ENCODE peak calls at places on chromosomes 1 and 21, in four cellular contexts. One of them, this sample, is unnamed.

GRCh38 chr1:168390261-168390660 is 109.6 kb downstream of the TBX19 start:
- DNase-seq in ovary: no peak
- DNase-seq in epithelial cell of esophagus: peak; percentile 38
- DNase-seq in sigmoid colon: no peak
- DNase-seq in this sample: no peak

GRCh38 chr1:172134087-172134731 is 286.3 kb upstream of the C1orf105 start:
- DNase-seq in ovary: no peak
- DNase-seq in epithelial cell of esophagus: peak; percentile 63
- DNase-seq in sigmoid colon: no peak
- DNase-seq in this sample: no peak

GRCh38 chr1:37323486-37324377 is 150.6 kb upstream of the ZC3H12A start:
- DNase-seq in ovary: no peak
- DNase-seq in epithelial cell of esophagus: peak; percentile 16
- DNase-seq in sigmoid colon: no peak
- DNase-seq in this sample: no peak

GRCh38 chr1:60921175-60921574 is 161.2 kb upstream of the NFIA start:
- DNase-seq in ovary: no peak
- DNase-seq in epithelial cell of esophagus: no peak
- DNase-seq in sigmoid colon: no peak
- DNase-seq in this sample: no peak

GRCh38 chr1:168256164-168256563 is 24.5 kb upstream of the TBX19 start:
- DNase-seq in ovary: no peak
- DNase-seq in epithelial cell of esophagus: no peak
- DNase-seq in sigmoid colon: no peak
- DNase-seq in this sample: no peak

GRCh38 chr1:17276568-17276967 is 27.7 kb downstream of the PADI3 start:
- DNase-seq in ovary: no peak
- DNase-seq in epithelial cell of esophagus: peak; percentile 91
- DNase-seq in sigmoid colon: no peak
- DNase-seq in this sample: peak; percentile 64

GRCh38 chr1:233304489-233305102 is 9.1 kb upstream of the PCNX2 start:
- DNase-seq in ovary: no peak
- DNase-seq in epithelial cell of esophagus: peak; percentile 40
- DNase-seq in sigmoid colon: no peak
- DNase-seq in this sample: no peak

GRCh38 chr1:216820345-216820744 is 97.1 kb upstream of the ESRRG start:
- DNase-seq in ovary: no peak
- DNase-seq in epithelial cell of esophagus: no peak
- DNase-seq in sigmoid colon: no peak
- DNase-seq in this sample: no peak

GRCh38 chr1:229557214-229557850 is 1.2 kb downstream of the ABCB10 start:
- DNase-seq in ovary: no peak
- DNase-seq in epithelial cell of esophagus: peak; percentile 22
- DNase-seq in sigmoid colon: no peak
- DNase-seq in this sample: no peak

GRCh38 chr1:33275706-33276572 is 19.6 kb downstream of the ZNF362 start:
- DNase-seq in ovary: no peak
- DNase-seq in epithelial cell of esophagus: no peak
- DNase-seq in sigmoid colon: peak; percentile 56
- DNase-seq in this sample: peak; percentile 51

GRCh38 chr1:214552174-214552608 is 789 bp upstream of the PTPN14 start:
- DNase-seq in ovary: peak; percentile 58
- DNase-seq in epithelial cell of esophagus: peak; percentile 95
- DNase-seq in sigmoid colon: peak; percentile 72
- DNase-seq in this sample: peak; percentile 82

GRCh38 chr21:15444118-15444960 is 285.4 kb upstream of the USP25 start:
- DNase-seq in ovary: no peak
- DNase-seq in epithelial cell of esophagus: no peak
- DNase-seq in sigmoid colon: no peak
- DNase-seq in this sample: no peak

GRCh38 chr1:69076631-69077030 is 491.1 kb upstream of the LRRC7 start:
- DNase-seq in ovary: no peak
- DNase-seq in epithelial cell of esophagus: no peak
- DNase-seq in sigmoid colon: no peak
- DNase-seq in this sample: no peak

GRCh38 chr1:62720946-62721554 is 32.9 kb upstream of the DOCK7 start:
- DNase-seq in ovary: no peak
- DNase-seq in epithelial cell of esophagus: peak; percentile 6
- DNase-seq in sigmoid colon: no peak
- DNase-seq in this sample: no peak

GRCh38 chr1:206608108-206608698 is 4.1 kb downstream of the EIF2D start:
- DNase-seq in ovary: no peak
- DNase-seq in epithelial cell of esophagus: peak; percentile 63
- DNase-seq in sigmoid colon: no peak
- DNase-seq in this sample: no peak

GRCh38 chr1:200907611-200908097 is 13.0 kb downstream of the INAVA start:
- DNase-seq in ovary: no peak
- DNase-seq in epithelial cell of esophagus: peak; percentile 78
- DNase-seq in sigmoid colon: peak; percentile 32
- DNase-seq in this sample: no peak

GRCh38 chr1:154969741-154970452 is 650 bp downstream of the SHC1 start:
- DNase-seq in ovary: peak; percentile 63
- DNase-seq in epithelial cell of esophagus: no peak
- DNase-seq in sigmoid colon: no peak
- DNase-seq in this sample: no peak

GRCh38 chr1:197269053-197269452 is 1.0 kb downstream of the CRB1 start:
- DNase-seq in ovary: no peak
- DNase-seq in epithelial cell of esophagus: no peak
- DNase-seq in sigmoid colon: no peak
- DNase-seq in this sample: no peak

GRCh38 chr1:58979677-58980076 is 195.8 kb upstream of the JUN start:
- DNase-seq in ovary: no peak
- DNase-seq in epithelial cell of esophagus: no peak
- DNase-seq in sigmoid colon: no peak
- DNase-seq in this sample: no peak

GRCh38 chr1:117735045-117735992 is 129.5 kb downstream of the TENT5C start:
- DNase-seq in ovary: peak; percentile 43
- DNase-seq in epithelial cell of esophagus: peak; percentile 46
- DNase-seq in sigmoid colon: no peak
- DNase-seq in this sample: no peak

GRCh38 chr1:34781071-34781843 is at the start of gene GJB3:
- DNase-seq in ovary: no peak
- DNase-seq in epithelial cell of esophagus: peak; percentile 77
- DNase-seq in sigmoid colon: peak; percentile 50
- DNase-seq in this sample: peak; percentile 72

GRCh38 chr1:38026592-38027200 is 14.2 kb downstream of the UTP11 start:
- DNase-seq in ovary: no peak
- DNase-seq in epithelial cell of esophagus: peak; percentile 84
- DNase-seq in sigmoid colon: no peak
- DNase-seq in this sample: peak; percentile 88

GRCh38 chr1:211484738-211485479 is 7.1 kb downstream of the RD3 start:
- DNase-seq in ovary: no peak
- DNase-seq in epithelial cell of esophagus: no peak
- DNase-seq in sigmoid colon: no peak
- DNase-seq in this sample: no peak

GRCh38 chr21:44513389-44514217 is 26.4 kb downstream of the KRTAP10-1 start:
- DNase-seq in ovary: no peak
- DNase-seq in epithelial cell of esophagus: no peak
- DNase-seq in sigmoid colon: no peak
- DNase-seq in this sample: no peak

GRCh38 chr1:194043984-194044755 is 857.8 kb upstream of the B3GALT2 start:
- DNase-seq in ovary: no peak
- DNase-seq in epithelial cell of esophagus: peak; percentile 54
- DNase-seq in sigmoid colon: no peak
- DNase-seq in this sample: no peak

GRCh38 chr1:99481391-99481996 is 164.4 kb upstream of the PALMD start:
- DNase-seq in ovary: peak; percentile 34
- DNase-seq in epithelial cell of esophagus: peak; percentile 71
- DNase-seq in sigmoid colon: no peak
- DNase-seq in this sample: no peak

GRCh38 chr1:214076341-214077035 is 88.7 kb downstream of the PROX1 start:
- DNase-seq in ovary: no peak
- DNase-seq in epithelial cell of esophagus: no peak
- DNase-seq in sigmoid colon: no peak
- DNase-seq in this sample: no peak

GRCh38 chr1:176567190-176567794 is 104.3 kb downstream of the PAPPA2 start:
- DNase-seq in ovary: no peak
- DNase-seq in epithelial cell of esophagus: peak; percentile 52
- DNase-seq in sigmoid colon: no peak
- DNase-seq in this sample: no peak

GRCh38 chr1:160644399-160644798 is 2.4 kb downstream of the SLAMF1 start:
- DNase-seq in ovary: no peak
- DNase-seq in epithelial cell of esophagus: no peak
- DNase-seq in sigmoid colon: no peak
- DNase-seq in this sample: no peak
- H3K4me3 ChIP-seq in ovary: no peak overlapping the region
- H3K4me3 ChIP-seq in epithelial cell of esophagus: no peak overlapping the region
- H3K4me3 ChIP-seq in sigmoid colon: no peak overlapping the region
- H3K4me3 ChIP-seq in this sample: peak overlapping the region; percentile 21

DNA sequence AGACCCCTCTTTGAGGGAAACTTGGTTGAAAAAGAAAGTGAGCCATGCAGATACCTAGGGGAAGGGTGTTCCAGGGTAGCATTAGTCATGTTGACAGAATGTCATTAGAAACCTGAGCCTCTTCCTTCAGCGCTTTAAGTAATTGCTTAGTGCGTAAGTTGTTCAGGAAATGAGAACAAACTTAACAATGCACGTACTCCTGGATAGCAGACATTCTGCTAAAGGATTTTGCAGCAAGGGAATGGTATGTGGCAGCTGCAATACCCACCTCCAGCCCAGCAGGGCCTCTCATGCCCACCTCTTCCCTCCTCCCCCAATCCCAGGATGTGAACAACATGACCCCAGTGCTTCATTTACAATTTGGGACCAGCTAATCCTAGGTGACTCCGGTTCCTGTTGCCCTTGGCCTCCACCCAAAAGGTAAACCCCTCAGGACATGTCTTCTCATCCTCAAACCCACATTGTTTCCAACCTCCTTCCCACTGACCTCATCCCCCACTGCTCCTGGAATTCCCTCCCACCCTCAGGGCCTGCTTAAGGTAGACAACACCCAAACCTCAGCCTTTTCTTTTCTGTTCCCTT is 98.0 kb upstream of the BCAR3 start:
- DNase-seq in ovary: no peak
- DNase-seq in epithelial cell of esophagus: peak; percentile 98
- DNase-seq in sigmoid colon: no peak
- DNase-seq in this sample: no peak
- TF ChIP-seq CTCF in ovary: no peak
- TF ChIP-seq CTCF in epithelial cell of esophagus: peak; percentile 36
- TF ChIP-seq CTCF in sigmoid colon: no peak
- TF ChIP-seq CTCF in this sample: no peak

GRCh38 chr1:116449578-116449977 is 76.5 kb downstream of the ATP1A1 start:
- DNase-seq in ovary: no peak
- DNase-seq in epithelial cell of esophagus: no peak
- DNase-seq in sigmoid colon: no peak
- DNase-seq in this sample: no peak
- H3K4me3 ChIP-seq in ovary: no peak overlapping the region
- H3K4me3 ChIP-seq in epithelial cell of esophagus: no peak overlapping the region
- H3K4me3 ChIP-seq in sigmoid colon: no peak overlapping the region
- H3K4me3 ChIP-seq in this sample: no peak overlapping the region

GRCh38 chr1:218591966-218592365 is 246.8 kb downstream of the TGFB2 start:
- DNase-seq in ovary: no peak
- DNase-seq in epithelial cell of esophagus: no peak
- DNase-seq in sigmoid colon: no peak
- DNase-seq in this sample: no peak
- TF ChIP-seq CTCF in ovary: no peak
- TF ChIP-seq CTCF in epithelial cell of esophagus: no peak
- TF ChIP-seq CTCF in sigmoid colon: no peak
- TF ChIP-seq CTCF in this sample: no peak

DNA sequence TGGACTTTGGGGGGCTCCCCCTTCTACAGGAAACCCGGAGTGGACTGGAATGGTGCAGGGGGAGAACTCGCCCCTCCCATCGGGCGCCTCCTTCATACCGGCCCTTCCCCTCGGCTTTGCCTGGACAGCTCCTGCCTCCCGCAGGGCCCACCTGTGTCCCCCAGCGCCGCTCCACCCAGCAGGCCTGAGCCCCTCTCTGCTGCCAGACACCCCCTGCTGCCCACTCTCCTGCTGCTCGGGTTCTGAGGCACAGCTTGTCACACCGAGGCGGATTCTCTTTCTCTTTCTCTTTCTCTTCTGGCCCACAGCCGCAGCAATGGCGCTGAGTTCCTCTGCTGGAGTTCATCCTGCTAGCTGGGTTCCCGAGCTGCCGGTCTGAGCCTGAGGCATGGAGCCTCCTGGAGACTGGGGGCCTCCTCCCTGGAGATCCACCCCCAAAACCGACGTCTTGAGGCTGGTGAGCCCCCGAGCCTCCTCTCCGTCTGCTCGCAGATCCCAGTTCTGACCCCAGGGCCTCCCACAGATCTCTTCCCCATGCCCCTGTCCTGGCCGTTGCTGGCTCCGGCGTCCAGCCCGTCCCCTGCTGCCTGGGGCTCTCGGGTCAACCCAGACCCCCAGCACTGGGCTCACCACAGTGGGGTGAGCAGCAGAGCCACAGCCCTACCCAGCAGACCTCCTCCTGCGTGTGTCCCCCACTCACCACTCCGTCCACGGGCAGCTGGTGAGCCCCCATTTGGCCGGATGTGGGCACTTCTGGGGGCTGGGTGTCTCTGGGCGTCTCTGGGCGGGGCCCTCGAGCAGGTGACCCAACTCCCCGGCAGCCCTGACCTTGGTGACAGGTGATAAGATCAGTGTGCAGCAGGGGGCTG is at the start of gene TNFRSF14:
- DNase-seq in ovary: peak; percentile 49
- DNase-seq in epithelial cell of esophagus: peak; percentile 40
- DNase-seq in sigmoid colon: peak; percentile 87
- DNase-seq in this sample: peak; percentile 84
- H3K4me3 ChIP-seq in ovary: peak within 1 kb of the TSS; percentile 64
- H3K4me3 ChIP-seq in epithelial cell of esophagus: peak within 1 kb of the TSS; percentile 59
- H3K4me3 ChIP-seq in sigmoid colon: peak within 1 kb of the TSS; percentile 66
- H3K4me3 ChIP-seq in this sample: peak within 1 kb of the TSS; percentile 94

GRCh38 chr1:70628973-70629372 is 217.9 kb downstream of the CTH start:
- DNase-seq in ovary: no peak
- DNase-seq in epithelial cell of esophagus: no peak
- DNase-seq in sigmoid colon: no peak
- DNase-seq in this sample: no peak
- TF ChIP-seq CTCF in ovary: no peak
- TF ChIP-seq CTCF in epithelial cell of esophagus: no peak
- TF ChIP-seq CTCF in sigmoid colon: no peak
- TF ChIP-seq CTCF in this sample: no peak